ENCODE peak calls at places on chromosome 17, in four cellular contexts. V is AG04450; B is CD4-positive, alpha-beta memory T cell; N is A549. R is an unnamed sample.

GRCh38 chr17:70081885-70082284 is 6.9 kb downstream of the KCNJ16 start:
- DNase-seq in V (no peak), B (no peak), N (no peak), R (no peak)

GRCh38 chr17:40730974-40731373 is 24.2 kb downstream of the KRT25 start:
- DNase-seq in V (no peak), B (no peak), N (no peak), R (no peak)

GRCh38 chr17:3892095-3892998 is 506 bp downstream of the CAMKK1 start:
- DNase-seq in V (no peak), B (peak), N (peak), R (peak)

GRCh38 chr17:47700471-47701449 is 6.8 kb downstream of the TBKBP1 start:
- DNase-seq in V (no peak), B (no peak), N (no peak), R (no peak)

GRCh38 chr17:75869282-75870141 is 8.9 kb downstream of the TRIM47 start:
- DNase-seq in V (no peak), B (no peak), N (peak), R (no peak)

GRCh38 chr17:15091825-15092224 is 173.3 kb downstream of the PMP22 start:
- DNase-seq in V (no peak), B (no peak), N (no peak), R (no peak)

GRCh38 chr17:38706625-38707298 is 1.7 kb downstream of the MLLT6 start:
- DNase-seq in V (no peak), B (peak), N (no peak), R (no peak)

GRCh38 chr17:77488531-77489238 is 347.9 kb downstream of the SEC14L1 start:
- DNase-seq in V (no peak), B (no peak), N (no peak), R (no peak)

GRCh38 chr17:74259667-74260524 is 14.1 kb upstream of the DNAI2 start:
- DNase-seq in V (no peak), B (no peak), N (no peak), R (no peak)

GRCh38 chr17:68238488-68238887 is 9.4 kb upstream of the AMZ2 start:
- DNase-seq in V (no peak), B (peak), N (no peak), R (no peak)

GRCh38 chr17:58531661-58532554 is 17.5 kb upstream of the MTMR4 start:
- DNase-seq in V (no peak), B (no peak), N (no peak), R (no peak)

GRCh38 chr17:62761884-62762283 is 46.2 kb downstream of the MARCHF10 start:
- DNase-seq in V (no peak), B (no peak), N (no peak), R (no peak)

GRCh38 chr17:29715680-29716079 is 93.0 kb upstream of the CORO6 start:
- DNase-seq in V (no peak), B (no peak), N (no peak), R (no peak)

GRCh38 chr17:35433075-35433894 is 985 bp upstream of the SLFN12 start:
- DNase-seq in V (peak), B (peak), N (peak), R (peak)

GRCh38 chr17:62963296-62963695 is 2.7 kb upstream of the TANC2 start:
- DNase-seq in V (no peak), B (no peak), N (peak), R (peak)

GRCh38 chr17:32240745-32241144 is 24.9 kb upstream of the RHBDL3 start:
- DNase-seq in V (no peak), B (no peak), N (no peak), R (peak)

GRCh38 chr17:48564200-48565023 is 13.7 kb downstream of the HOXB4 start:
- DNase-seq in V (no peak), B (no peak), N (no peak), R (no peak)

GRCh38 chr17:68435876-68436842 is 21.1 kb downstream of the WIPI1 start:
- DNase-seq in V (peak), B (peak), N (peak), R (peak)

GRCh38 chr17:50626037-50626574 is 8.6 kb upstream of the ABCC3 start:
- DNase-seq in V (peak), B (peak), N (peak), R (peak)

GRCh38 chr17:31373150-31374082 is 18.1 kb upstream of the RAB11FIP4 start:
- DNase-seq in V (peak), B (no peak), N (no peak), R (peak)

GRCh38 chr17:55547027-55547670 is 35.9 kb upstream of the SMIM36 start:
- DNase-seq in V (no peak), B (no peak), N (no peak), R (no peak)

GRCh38 chr17:4678448-4679026 is 25.4 kb downstream of the PELP1 start:
- DNase-seq in V (peak), B (no peak), N (peak), R (peak)

GRCh38 chr17:83007504-83008475 is 71.6 kb upstream of the METRNL start:
- DNase-seq in V (no peak), B (no peak), N (no peak), R (no peak)

GRCh38 chr17:78174332-78174869 is 6.0 kb downstream of the SYNGR2 start:
- DNase-seq in V (no peak), B (no peak), N (no peak), R (no peak)

GRCh38 chr17:45976755-45977505 is 22.1 kb upstream of the STH start:
- DNase-seq in V (no peak), B (no peak), N (no peak), R (peak)

GRCh38 chr17:81576621-81577277 is 24.6 kb upstream of the FAAP100 start:
- DNase-seq in V (no peak), B (no peak), N (peak), R (peak)

GRCh38 chr17:48469227-48469626 is 39.2 kb upstream of the SKAP1 start:
- DNase-seq in V (no peak), B (no peak), N (no peak), R (no peak)

GRCh38 chr17:27471321-27472269 is 15.3 kb downstream of the KSR1 start:
- DNase-seq in V (no peak), B (peak), N (no peak), R (peak)

GRCh38 chr17:67759355-67760171 is 41.8 kb downstream of the NOL11 start:
- DNase-seq in V (peak), B (no peak), N (no peak), R (peak)

GRCh38 chr17:35748323-35748960 is 4.6 kb downstream of the GAS2L2 start:
- DNase-seq in V (no peak), B (no peak), N (no peak), R (no peak)

GRCh38 chr17:75524971-75525805 is at the start of gene LLGL2:
- DNase-seq in V (no peak), B (peak), N (peak), R (no peak)

GRCh38 chr17:76079577-76080206 is 710 bp downstream of the ZACN start:
- DNase-seq in V (no peak), B (no peak), N (no peak), R (no peak)

GRCh38 chr17:9116861-9117568 is 95.7 kb downstream of the NTN1 start:
- DNase-seq in V (no peak), B (no peak), N (no peak), R (no peak)
- H3K27ac ChIP-seq in V (no peak), B (no peak), N (no peak), R (no peak)

GRCh38 chr17:7438656-7439460 is 454 bp upstream of the FGF11 start:
- DNase-seq in V (no peak), B (peak), N (no peak), R (no peak)

GRCh38 chr17:7437369-7437863 is 1.9 kb upstream of the FGF11 start:
- DNase-seq in V (no peak), B (peak), N (no peak), R (no peak)

GRCh38 chr17:7438050-7438614 is 1.2 kb upstream of the FGF11 start:
- DNase-seq in V (no peak), B (peak), N (no peak), R (no peak)

GRCh38 chr17:7436556-7437368 is 1.5 kb downstream of the TMEM102 start:
- DNase-seq in V (no peak), B (peak), N (peak), R (no peak)

GRCh38 chr17:7435676-7436555 is 681 bp downstream of the TMEM102 start:
- DNase-seq in V (no peak), B (peak), N (peak), R (no peak)
- H3K27ac ChIP-seq in V (no peak), B (peak), N (peak), R (no peak)

GRCh38 chr17:80363120-80363515 is 51.8 kb upstream of the ENDOV start:
- DNase-seq in V (no peak), B (no peak), N (no peak), R (no peak)
- H3K27ac ChIP-seq in V (no peak), B (no peak), N (no peak), R (no peak)

GRCh38 chr17:64177346-64178010 is 47.5 kb upstream of the ERN1 start:
- DNase-seq in V (no peak), B (no peak), N (no peak), R (no peak)
- H3K27ac ChIP-seq in V (peak), B (no peak), N (no peak), R (no peak)

GRCh38 chr17:18224428-18225120 is 861 bp upstream of the LLGL1 start:
- DNase-seq in V (no peak), B (no peak), N (no peak), R (no peak)
- H3K27ac ChIP-seq in V (peak), B (peak), N (peak), R (no peak)

DNA sequence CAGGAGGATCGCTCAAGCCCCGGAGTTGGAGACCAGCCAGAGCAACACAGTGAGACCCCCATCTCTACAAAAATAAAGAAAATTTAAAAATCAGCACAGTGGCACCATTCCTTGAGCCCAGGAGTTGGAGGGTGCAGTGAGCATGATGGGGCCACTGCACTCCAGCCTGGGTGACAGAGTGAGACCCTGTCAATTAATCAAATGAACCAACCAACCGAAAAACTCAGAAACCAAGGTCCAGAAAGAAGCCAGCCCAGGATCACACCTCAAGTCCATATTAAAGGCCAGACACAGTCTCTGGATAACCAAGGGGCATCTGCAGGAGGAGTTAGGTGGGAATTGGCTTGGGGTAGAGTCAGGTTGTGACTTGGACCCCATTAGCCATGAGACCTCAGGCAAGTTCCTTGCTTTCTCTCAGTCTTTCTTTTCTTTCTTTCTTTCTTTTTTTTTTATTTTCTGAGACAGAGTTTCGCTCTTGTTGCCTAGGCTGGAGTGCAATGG is 2.4 kb downstream of the HSD17B1 start:
- DNase-seq in V (no peak), B (no peak), N (no peak), R (no peak)
- H3K27ac ChIP-seq in V (peak), B (peak), N (peak), R (peak)

DNA sequence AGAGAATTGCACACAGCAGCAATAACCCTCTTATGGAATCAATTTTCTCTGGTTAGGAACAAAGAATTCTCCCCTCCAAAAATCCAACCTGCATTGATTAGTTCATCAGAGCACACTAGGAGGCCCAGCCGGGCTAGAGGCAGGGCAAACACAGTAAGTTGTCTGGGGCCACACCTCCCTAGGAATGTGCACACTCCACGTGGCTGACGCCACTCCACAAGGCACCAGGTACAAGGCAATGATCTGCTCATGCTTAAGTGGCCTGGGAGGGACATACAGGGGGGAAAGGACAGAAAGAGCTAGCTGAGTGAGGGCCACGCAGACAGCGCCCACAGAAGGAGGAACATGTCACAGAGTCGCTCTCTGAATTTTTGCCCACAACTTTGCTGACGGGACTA is 107.6 kb downstream of the SLC39A11 start:
- DNase-seq in V (no peak), B (no peak), N (no peak), R (peak)
- H3K27ac ChIP-seq in V (no peak), B (no peak), N (no peak), R (peak)

GRCh38 chr17:1226308-1226707 is 43.9 kb upstream of the BHLHA9 start:
- DNase-seq in V (no peak), B (no peak), N (no peak), R (no peak)

GRCh38 chr17:1222321-1222720 is 42.5 kb upstream of the ABR start:
- DNase-seq in V (no peak), B (no peak), N (no peak), R (no peak)

GRCh38 chr17:1227365-1227764 is 42.9 kb upstream of the BHLHA9 start:
- DNase-seq in V (no peak), B (no peak), N (no peak), R (no peak)

GRCh38 chr17:1223662-1224061 is 43.9 kb upstream of the ABR start:
- DNase-seq in V (no peak), B (no peak), N (no peak), R (no peak)

GRCh38 chr17:1224330-1224729 is 44.5 kb upstream of the ABR start:
- DNase-seq in V (no peak), B (no peak), N (no peak), R (no peak)
- H3K27ac ChIP-seq in V (no peak), B (no peak), N (no peak), R (no peak)

GRCh38 chr17:44798352-44798751 is 31.7 kb downstream of the GJC1 start:
- DNase-seq in V (no peak), B (no peak), N (no peak), R (no peak)

GRCh38 chr17:44795421-44795820 is 34.7 kb downstream of the GJC1 start:
- DNase-seq in V (no peak), B (no peak), N (no peak), R (no peak)

GRCh38 chr17:44797809-44798208 is 32.3 kb downstream of the GJC1 start:
- DNase-seq in V (no peak), B (no peak), N (no peak), R (peak)

GRCh38 chr17:44795928-44796327 is 34.2 kb downstream of the GJC1 start:
- DNase-seq in V (no peak), B (no peak), N (no peak), R (no peak)

GRCh38 chr17:44796731-44797130 is 33.4 kb downstream of the GJC1 start:
- DNase-seq in V (no peak), B (no peak), N (no peak), R (no peak)
- H3K27ac ChIP-seq in V (no peak), B (no peak), N (no peak), R (no peak)

R was measured in brain microvascular endothelial cell.